ENCODE peak calls at places on chromosomes 5 and 9, in four cellular contexts. X is cardiac muscle cell; L is CD8-positive, alpha-beta T cell; M is neuronal stem cell. G is an unnamed sample.
A peak's percentile ranks its signal among the peaks of the same experiment; 100 is the strongest.

GRCh38 chr9:136552117-136552685 is 6.4 kb upstream of the NOTCH1 start:
- DNase-seq in X (peak; percentile 74), L (no peak), M (no peak), G (no peak)

GRCh38 chr9:21709464-21710058 is 92.9 kb upstream of the MTAP start:
- DNase-seq in X (peak; percentile 73), L (peak; percentile 70), M (peak; percentile 57), G (no peak)

GRCh38 chr9:133955821-133956411 is 36.2 kb downstream of the VAV2 start:
- DNase-seq in X (peak; percentile 59), L (peak; percentile 39), M (peak; percentile 47), G (no peak)

GRCh38 chr5:59485629-59486439 is 407.7 kb downstream of the PDE4D start:
- DNase-seq in X (peak; percentile 8), L (no peak), M (no peak), G (no peak)

GRCh38 chr5:513216-514100 is 10.8 kb downstream of the SLC9A3 start:
- DNase-seq in X (no peak), L (no peak), M (no peak), G (no peak)

GRCh38 chr5:127702434-127702833 is 757 bp upstream of the CCDC192 start:
- DNase-seq in X (no peak), L (no peak), M (no peak), G (no peak)

GRCh38 chr5:111016801-111017200 is 54.7 kb upstream of the TSLP start:
- DNase-seq in X (peak; percentile 56), L (no peak), M (no peak), G (no peak)

GRCh38 chr5:154370119-154370518 is 75.7 kb upstream of the SAP30L start:
- DNase-seq in X (no peak), L (no peak), M (no peak), G (no peak)

GRCh38 chr9:134590240-134591081 is 51.1 kb upstream of the COL5A1 start:
- DNase-seq in X (peak; percentile 82), L (no peak), M (no peak), G (no peak)

GRCh38 chr5:134092875-134093274 is 21.6 kb upstream of the TCF7 start:
- DNase-seq in X (no peak), L (no peak), M (no peak), G (no peak)

GRCh38 chr9:14346826-14347407 is 33.0 kb upstream of the NFIB start:
- DNase-seq in X (peak; percentile 45), L (no peak), M (no peak), G (no peak)

GRCh38 chr5:112479418-112479817 is 60.3 kb upstream of the EPB41L4A start:
- DNase-seq in X (peak; percentile 49), L (no peak), M (no peak), G (no peak)

GRCh38 chr5:135108992-135109391 is 75.0 kb upstream of the PITX1 start:
- DNase-seq in X (no peak), L (no peak), M (no peak), G (no peak)

GRCh38 chr5:127094161-127094560 is 20.9 kb upstream of the C5orf63 start:
- DNase-seq in X (no peak), L (no peak), M (no peak), G (no peak)

GRCh38 chr5:132245593-132245992 is 11.9 kb upstream of the PDLIM4 start:
- DNase-seq in X (no peak), L (no peak), M (no peak), G (no peak)

GRCh38 chr9:108543251-108543768 is 312.5 kb downstream of the ACTL7B start:
- DNase-seq in X (no peak), L (no peak), M (peak; percentile 18), G (no peak)

GRCh38 chr5:132237141-132237540 is 9.5 kb upstream of the P4HA2 start:
- DNase-seq in X (no peak), L (no peak), M (no peak), G (no peak)

GRCh38 chr5:180811012-180811622 is 8.5 kb upstream of the MGAT1 start:
- DNase-seq in X (no peak), L (no peak), M (no peak), G (no peak)

GRCh38 chr9:21873540-21874221 is 71.2 kb downstream of the MTAP start:
- DNase-seq in X (peak; percentile 68), L (no peak), M (no peak), G (no peak)

GRCh38 chr5:175521313-175521833 is 43.0 kb downstream of the SFXN1 start:
- DNase-seq in X (no peak), L (peak; percentile 27), M (no peak), G (no peak)

GRCh38 chr9:135480071-135480941 is 724 bp downstream of the PPP1R26 start:
- DNase-seq in X (peak; percentile 37), L (no peak), M (peak; percentile 27), G (no peak)

GRCh38 chr9:72871685-72872084 is 81.2 kb downstream of the ALDH1A1 start:
- DNase-seq in X (peak; percentile 55), L (no peak), M (no peak), G (no peak)

GRCh38 chr9:121220996-121221671 is 19.5 kb upstream of the RAB14 start:
- DNase-seq in X (no peak), L (no peak), M (no peak), G (no peak)

GRCh38 chr5:16536246-16536645 is 70.6 kb upstream of the ZNF622 start:
- DNase-seq in X (no peak), L (no peak), M (no peak), G (no peak)

GRCh38 chr5:167861134-167861930 is 430.1 kb upstream of the WWC1 start:
- DNase-seq in X (peak; percentile 39), L (no peak), M (peak; percentile 58), G (no peak)

GRCh38 chr5:170638454-170639220 is 134.8 kb downstream of the KCNIP1 start:
- DNase-seq in X (peak; percentile 62), L (peak; percentile 64), M (peak; percentile 74), G (peak; percentile 30)

GRCh38 chr5:178318382-178318781 is 85.8 kb upstream of the PHYKPL start:
- DNase-seq in X (no peak), L (no peak), M (no peak), G (no peak)
- H3K9me3 ChIP-seq in X (no peaks in the 10 kb centered on the region), L (no peaks in the 10 kb centered on the region), M (no peaks in the 10 kb centered on the region), G (no peaks in the 10 kb centered on the region)

GRCh38 chr9:98931990-98932389 is 11.7 kb upstream of the COL15A1 start:
- DNase-seq in X (no peak), L (no peak), M (no peak), G (no peak)
- H3K4me1 ChIP-seq in X (peaks cover 5% of the 10 kb centered on the region), L (no peaks in the 10 kb centered on the region), M (peaks cover 11% of the 10 kb centered on the region), G (no peaks in the 10 kb centered on the region)

DNA sequence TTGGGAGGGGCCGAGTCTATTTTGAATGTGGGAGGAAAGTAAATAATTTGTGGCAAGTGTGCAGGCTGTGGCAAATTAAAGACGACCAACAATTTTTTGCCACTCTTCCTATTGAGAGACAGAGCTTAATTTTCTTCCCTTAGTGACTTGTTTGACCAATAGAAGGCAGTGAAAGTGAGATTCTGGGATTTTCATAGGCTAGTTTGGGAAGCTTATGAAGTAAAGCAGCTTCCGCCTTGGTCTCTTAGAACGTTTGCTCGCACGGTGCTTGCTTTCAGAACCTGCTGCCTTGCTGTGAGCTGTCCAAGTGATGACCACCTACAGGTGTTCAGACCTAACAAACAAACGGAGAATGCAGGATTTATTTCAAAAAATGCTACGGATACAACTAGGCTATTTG is 6.7 kb upstream of the OR1N2 start:
- DNase-seq in X (no peak), L (no peak), M (no peak), G (no peak)
- H3K9me3 ChIP-seq in X (no peaks in the 10 kb centered on the region), L (no peaks in the 10 kb centered on the region), M (peaks cover 6% of the 10 kb centered on the region), G (no peaks in the 10 kb centered on the region)

DNA sequence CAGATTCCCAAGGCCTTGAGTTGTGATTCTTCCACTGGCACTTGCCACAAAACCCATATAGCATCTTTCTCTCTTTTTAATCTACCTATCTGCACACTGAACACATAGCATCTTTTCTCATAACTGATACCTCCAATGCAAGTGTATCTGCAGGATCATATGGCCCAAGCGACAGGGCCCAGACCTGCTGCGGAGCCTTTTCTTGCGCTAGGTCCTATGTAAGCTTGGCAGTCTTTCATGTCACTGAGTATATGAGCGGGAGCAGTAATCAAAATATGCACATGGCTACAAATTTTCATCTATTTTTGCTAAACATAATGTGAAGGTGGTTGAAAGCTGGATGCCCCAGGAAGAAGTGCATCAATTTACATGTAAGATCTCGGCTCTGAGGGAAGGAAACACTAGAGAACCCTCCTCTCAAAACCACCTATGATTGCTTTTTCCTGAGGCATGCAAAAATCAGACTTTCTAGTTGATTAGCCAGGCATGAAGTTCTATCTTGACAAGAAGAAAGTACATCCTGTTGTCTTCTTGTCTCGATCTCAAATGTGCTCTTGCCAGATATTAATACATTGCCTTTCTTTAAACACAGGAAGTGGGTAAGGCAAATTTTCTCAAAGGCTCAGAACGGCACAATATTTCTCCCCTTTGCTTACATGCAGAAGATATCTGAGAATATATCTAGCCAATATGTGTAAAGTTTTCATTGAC is 26.9 kb upstream of the CEMIP2 start:
- DNase-seq in X (no peak), L (no peak), M (no peak), G (no peak)
- H3K4me1 ChIP-seq in X (no peaks in the 10 kb centered on the region), L (peaks cover 58% of the 10 kb centered on the region), M (peaks cover 2% of the 10 kb centered on the region), G (no peaks in the 10 kb centered on the region)

DNA sequence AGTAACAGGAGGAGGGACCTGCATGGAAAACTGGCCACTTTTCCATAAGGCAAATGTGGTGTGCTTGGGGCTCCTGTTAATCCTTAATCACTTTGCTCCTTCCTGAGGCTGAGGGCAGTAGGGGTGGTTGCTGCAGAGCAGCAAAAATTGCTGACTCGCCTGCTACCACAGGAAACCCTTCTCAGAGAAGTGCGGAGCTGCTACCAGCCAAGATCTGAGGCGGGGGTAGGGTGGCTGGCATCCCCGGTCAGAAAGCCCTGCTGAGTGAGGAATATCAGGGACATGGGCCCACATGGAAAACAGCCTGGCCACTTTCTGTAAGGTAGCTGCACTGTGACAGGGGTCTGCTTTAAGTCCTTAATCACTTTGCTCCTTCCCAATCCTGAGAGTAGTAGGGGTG is 192.4 kb upstream of the GHR start:
- DNase-seq in X (no peak), L (no peak), M (no peak), G (no peak)
- H3K9me3 ChIP-seq in X (no peaks in the 10 kb centered on the region), L (no peaks in the 10 kb centered on the region), M (no peaks in the 10 kb centered on the region), G (no peaks in the 10 kb centered on the region)

GRCh38 chr9:98215821-98216220 is 23.4 kb upstream of the CORO2A start:
- DNase-seq in X (peak; percentile 34), L (no peak), M (no peak), G (no peak)
- H3K4me1 ChIP-seq in X (no peaks in the 10 kb centered on the region), L (no peaks in the 10 kb centered on the region), M (peaks cover 11% of the 10 kb centered on the region), G (no peaks in the 10 kb centered on the region)

DNA sequence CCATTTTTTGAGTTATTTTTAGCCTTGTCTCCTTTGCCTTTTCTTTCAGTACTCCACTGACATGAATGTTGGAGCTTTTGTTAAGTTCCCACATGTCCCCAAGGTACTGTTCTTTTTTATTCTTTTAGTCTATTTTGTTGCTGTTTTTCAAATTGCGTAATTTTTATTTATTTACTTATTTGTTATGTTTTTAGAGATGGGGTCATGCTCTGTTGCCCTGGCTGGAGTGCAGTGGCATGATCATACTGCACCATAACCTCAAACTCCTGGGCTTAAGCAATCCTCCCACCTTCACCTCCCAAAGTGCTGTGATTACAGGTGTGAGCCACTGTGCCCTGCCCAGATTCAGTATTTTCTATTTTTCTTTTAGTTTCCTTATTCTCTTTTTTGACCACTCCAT is 5.4 kb upstream of the PCDHA1 start:
- DNase-seq in X (no peak), L (no peak), M (no peak), G (no peak)
- H3K9me3 ChIP-seq in X (no peaks in the 10 kb centered on the region), L (peaks cover 11% of the 10 kb centered on the region), M (peaks cover 17% of the 10 kb centered on the region), G (peaks cover 22% of the 10 kb centered on the region)

G was measured in Panc1.